ENCODE peak calls at places on chromosome 17, in ten cellular contexts. Q, T, Y, F, O, U, M, G, A and S are unnamed samples.

GRCh38 chr17:78723001-78723796 is 58.9 kb downstream of the CYTH1 start:
- DNase-seq in Y (no peak), Q (no peak), G (no peak), T (no peak), M (peak; percentile 45), F (peak; percentile 38), U (no peak), O (no peak), A (no peak), S (no peak)

GRCh38 chr17:60094754-60095153 is 16.0 kb upstream of the HEATR6 start:
- DNase-seq in T (no peak), G (no peak), Y (no peak), U (no peak), O (no peak), Q (no peak), M (no peak), F (no peak), A (no peak), S (no peak)

GRCh38 chr17:1229354-1229890 is 40.8 kb upstream of the BHLHA9 start:
- DNase-seq in Y (peak; percentile 85), U (peak; percentile 93), Q (no peak), M (no peak), F (peak; percentile 69), A (no peak), G (peak; percentile 32), O (peak; percentile 91), T (peak; percentile 67), S (peak; percentile 62)

GRCh38 chr17:75319818-75320691 is 30.8 kb upstream of the SLC25A19 start:
- DNase-seq in F (peak; percentile 60), O (no peak), A (no peak), M (peak; percentile 76), Y (no peak), G (no peak), T (no peak), U (peak; percentile 56), Q (no peak), S (no peak)

GRCh38 chr17:29292992-29293889 is 707 bp downstream of the NUFIP2 start:
- DNase-seq in F (peak; percentile 84), U (peak; percentile 93), A (peak; percentile 61), G (peak; percentile 59), M (peak; percentile 34), Y (peak; percentile 80), T (peak; percentile 65), Q (no peak), O (peak; percentile 69), S (peak; percentile 47)

GRCh38 chr17:41049110-41049509 is 2.0 kb upstream of the KRTAP2-1 start:
- DNase-seq in Y (no peak), F (peak; percentile 86), Q (no peak), O (no peak), U (no peak), T (no peak), M (peak; percentile 84), G (no peak), A (no peak), S (no peak)

GRCh38 chr17:21296097-21297025 is 11.8 kb downstream of the MAP2K3 start:
- DNase-seq in M (peak; percentile 40), G (no peak), Q (no peak), F (peak; percentile 79), O (no peak), A (peak; percentile 64), Y (no peak), T (no peak), U (no peak), S (no peak)

GRCh38 chr17:21287703-21288449 is 3.4 kb downstream of the MAP2K3 start:
- DNase-seq in F (peak; percentile 98), M (peak; percentile 97), Y (peak; percentile 99), O (peak; percentile 98), Q (no peak), U (peak; percentile 98), G (peak; percentile 91), T (peak; percentile 100), A (peak; percentile 98), S (peak; percentile 89)

GRCh38 chr17:58328195-58329034 is at the start of gene TSPOAP1:
- DNase-seq in U (peak; percentile 94), O (no peak), F (no peak), Y (no peak), A (no peak), T (no peak), Q (no peak), G (peak; percentile 61), M (no peak), S (no peak)

GRCh38 chr17:78202666-78203065 is 11.4 kb upstream of the BIRC5 start:
- DNase-seq in T (no peak), Y (no peak), G (no peak), A (no peak), F (no peak), M (no peak), Q (no peak), O (no peak), U (no peak), S (no peak)

GRCh38 chr17:76202516-76202915 is 37.8 kb downstream of the RNF157 start:
- DNase-seq in F (peak; percentile 7), M (peak; percentile 9), G (no peak), T (no peak), Q (no peak), Y (no peak), U (no peak), O (no peak), A (no peak), S (no peak)

GRCh38 chr17:2876467-2876866 is 80.2 kb downstream of the RAP1GAP2 start:
- DNase-seq in O (no peak), F (no peak), Q (no peak), Y (no peak), A (no peak), U (no peak), T (no peak), M (no peak), G (no peak), S (no peak)
- H3K4me1 ChIP-seq in O (no peaks in the 10 kb centered on the region), F (no peaks in the 10 kb centered on the region), Q (peaks cover 14% of the 10 kb centered on the region), Y (no peaks in the 10 kb centered on the region), A (no peaks in the 10 kb centered on the region), U (no peaks in the 10 kb centered on the region), T (no peaks in the 10 kb centered on the region), M (no peaks in the 10 kb centered on the region), G (no peaks in the 10 kb centered on the region), S (no peaks in the 10 kb centered on the region)

GRCh38 chr17:27754549-27754948 is 45.8 kb downstream of the NOS2 start:
- DNase-seq in A (no peak), Y (no peak), U (no peak), Q (no peak), O (no peak), F (no peak), G (no peak), M (no peak), T (no peak), S (no peak)

GRCh38 chr17:27759528-27759927 is 40.8 kb downstream of the NOS2 start:
- DNase-seq in O (no peak), Y (no peak), A (no peak), F (no peak), U (no peak), M (no peak), T (no peak), Q (no peak), G (no peak), S (no peak)

GRCh38 chr17:27755706-27756466 is 44.4 kb downstream of the NOS2 start:
- DNase-seq in G (no peak), T (no peak), O (no peak), A (no peak), U (no peak), Q (no peak), F (no peak), M (no peak), Y (peak; percentile 60), S (no peak)

GRCh38 chr17:27760069-27760885 is 40.1 kb downstream of the NOS2 start:
- DNase-seq in G (peak; percentile 49), T (peak; percentile 67), U (peak; percentile 91), Y (peak; percentile 75), Q (peak; percentile 34), A (peak; percentile 43), M (peak; percentile 14), F (peak; percentile 56), O (peak; percentile 72), S (peak; percentile 44)

GRCh38 chr17:27756467-27757371 is 43.6 kb downstream of the NOS2 start:
- DNase-seq in F (peak; percentile 42), Y (peak; percentile 63), M (peak; percentile 30), T (no peak), G (peak; percentile 25), Q (no peak), A (peak; percentile 16), U (no peak), O (peak; percentile 58), S (no peak)
- H3K27ac ChIP-seq in F (no peak overlapping the region), Y (no peak overlapping the region), M (no peak overlapping the region), T (no peak overlapping the region), G (no peak overlapping the region), Q (no peak overlapping the region), A (no peak overlapping the region), U (no peak overlapping the region), O (no peak overlapping the region), S (no peak overlapping the region)

GRCh38 chr17:48562934-48563333 is 15.2 kb downstream of the HOXB4 start:
- DNase-seq in G (no peak), Q (no peak), Y (no peak), F (no peak), M (no peak), T (no peak), O (no peak), U (no peak), A (no peak), S (no peak)
- H3K36me3 ChIP-seq in G (no peaks in the 10 kb centered on the region), Q (peaks cover 5% of the 10 kb centered on the region), Y (no peaks in the 10 kb centered on the region), F (no peaks in the 10 kb centered on the region), M (peaks cover 39% of the 10 kb centered on the region), T (no peaks in the 10 kb centered on the region), O (no peaks in the 10 kb centered on the region), U (no peaks in the 10 kb centered on the region), A (no peaks in the 10 kb centered on the region), S (no peaks in the 10 kb centered on the region)

GRCh38 chr17:81082177-81083073 is 47.5 kb downstream of the BAIAP2 start:
- DNase-seq in T (no peak), U (no peak), M (no peak), G (no peak), F (no peak), Q (no peak), O (no peak), Y (no peak), A (no peak), S (no peak)

GRCh38 chr17:81081217-81081616 is 46.3 kb downstream of the BAIAP2 start:
- DNase-seq in O (no peak), F (no peak), Q (no peak), T (no peak), M (no peak), G (no peak), Y (no peak), U (peak; percentile 65), A (no peak), S (no peak)

GRCh38 chr17:81081619-81082176 is 46.7 kb downstream of the BAIAP2 start:
- DNase-seq in A (no peak), Y (no peak), Q (no peak), F (no peak), G (no peak), T (no peak), O (no peak), M (no peak), U (no peak), S (no peak)

GRCh38 chr17:81083125-81083765 is 48.3 kb downstream of the BAIAP2 start:
- DNase-seq in O (no peak), F (no peak), Y (no peak), A (peak; percentile 75), G (no peak), T (no peak), M (no peak), Q (no peak), U (peak; percentile 81), S (no peak)

DNA sequence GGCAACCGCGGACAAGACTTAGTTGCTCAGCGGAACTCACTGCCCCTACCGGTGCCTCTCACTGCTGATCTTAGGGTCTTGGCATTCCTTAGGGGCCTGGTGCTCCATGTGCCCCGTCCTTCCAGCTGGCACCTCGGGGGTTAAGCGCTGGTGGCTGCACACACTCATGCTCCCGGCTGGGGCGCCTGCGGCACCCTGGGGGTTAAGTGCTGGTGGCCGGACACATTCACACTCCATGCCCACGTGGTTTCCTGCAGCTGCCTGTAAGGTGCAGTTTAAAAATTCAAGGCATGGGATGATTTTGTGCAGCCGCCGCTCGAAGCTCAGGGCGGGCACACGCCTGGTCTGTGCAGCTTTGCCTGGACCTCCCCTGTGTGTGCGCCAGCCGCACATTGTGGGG is 45.1 kb downstream of the BAIAP2 start:
- DNase-seq in T (no peak), Y (no peak), U (no peak), Q (no peak), M (no peak), F (no peak), G (no peak), O (no peak), A (no peak), S (no peak)
- H3K4me1 ChIP-seq in T (no peaks in the 10 kb centered on the region), Y (peaks cover 15% of the 10 kb centered on the region), U (no peaks in the 10 kb centered on the region), Q (no peaks in the 10 kb centered on the region), M (no peaks in the 10 kb centered on the region), F (no peaks in the 10 kb centered on the region), G (no peaks in the 10 kb centered on the region), O (no peaks in the 10 kb centered on the region), A (no peaks in the 10 kb centered on the region), S (no peaks in the 10 kb centered on the region)